ENCODE peak calls at places on chromosomes 6 and 20, in ten cellular contexts. One of them, this sample, is unnamed.

GRCh38 chr6:81750660-81751387 is 1.7 kb downstream of the TENT5A start:
- DNase-seq in lung: no peak
- DNase-seq in body of pancreas: no peak
- DNase-seq in small intestine: peak; percentile 32
- DNase-seq in breast epithelium: no peak
- DNase-seq in WERI-Rb-1: no peak
- DNase-seq in A549: no peak
- DNase-seq in AG04450: no peak
- DNase-seq in heart right ventricle: no peak
- DNase-seq in GM23248: peak; percentile 65
- DNase-seq in this sample: no peak

GRCh38 chr20:17601957-17602356 is 32.1 kb downstream of the DSTN start:
- DNase-seq in GM23248: no peak
- DNase-seq in body of pancreas: no peak
- DNase-seq in breast epithelium: no peak
- DNase-seq in AG04450: no peak
- DNase-seq in lung: no peak
- DNase-seq in small intestine: no peak
- DNase-seq in WERI-Rb-1: no peak
- DNase-seq in A549: no peak
- DNase-seq in heart right ventricle: no peak
- DNase-seq in this sample: no peak

GRCh38 chr6:24935753-24936152 is at the start of gene RIPOR2:
- DNase-seq in GM23248: no peak
- DNase-seq in WERI-Rb-1: no peak
- DNase-seq in AG04450: no peak
- DNase-seq in small intestine: peak; percentile 16
- DNase-seq in breast epithelium: no peak
- DNase-seq in A549: no peak
- DNase-seq in heart right ventricle: peak; percentile 25
- DNase-seq in body of pancreas: peak; percentile 21
- DNase-seq in lung: peak; percentile 46
- DNase-seq in this sample: no peak

GRCh38 chr20:21173496-21174025 is 47.7 kb downstream of the KIZ start:
- DNase-seq in lung: no peak
- DNase-seq in heart right ventricle: no peak
- DNase-seq in breast epithelium: no peak
- DNase-seq in GM23248: peak; percentile 29
- DNase-seq in AG04450: no peak
- DNase-seq in A549: no peak
- DNase-seq in small intestine: no peak
- DNase-seq in body of pancreas: no peak
- DNase-seq in WERI-Rb-1: no peak
- DNase-seq in this sample: no peak

GRCh38 chr6:87483929-87484328 is 11.2 kb downstream of the SLC35A1 start:
- DNase-seq in lung: no peak
- DNase-seq in AG04450: no peak
- DNase-seq in A549: no peak
- DNase-seq in breast epithelium: no peak
- DNase-seq in small intestine: peak; percentile 64
- DNase-seq in body of pancreas: no peak
- DNase-seq in GM23248: peak; percentile 15
- DNase-seq in heart right ventricle: peak; percentile 18
- DNase-seq in WERI-Rb-1: peak; percentile 38
- DNase-seq in this sample: no peak

GRCh38 chr6:109826551-109826950 is 135.5 kb downstream of the FIG4 start:
- DNase-seq in WERI-Rb-1: no peak
- DNase-seq in GM23248: no peak
- DNase-seq in body of pancreas: no peak
- DNase-seq in lung: no peak
- DNase-seq in AG04450: no peak
- DNase-seq in heart right ventricle: no peak
- DNase-seq in breast epithelium: no peak
- DNase-seq in small intestine: no peak
- DNase-seq in A549: no peak
- DNase-seq in this sample: no peak

GRCh38 chr20:25254986-25255680 is 7.2 kb downstream of the PYGB start:
- DNase-seq in body of pancreas: peak; percentile 47
- DNase-seq in GM23248: peak; percentile 50
- DNase-seq in lung: peak; percentile 72
- DNase-seq in AG04450: no peak
- DNase-seq in breast epithelium: peak; percentile 79
- DNase-seq in A549: no peak
- DNase-seq in heart right ventricle: peak; percentile 59
- DNase-seq in small intestine: peak; percentile 75
- DNase-seq in WERI-Rb-1: peak; percentile 87
- DNase-seq in this sample: peak; percentile 70

GRCh38 chr20:40680560-40680959 is 8.5 kb downstream of the MAFB start:
- DNase-seq in GM23248: no peak
- DNase-seq in A549: no peak
- DNase-seq in body of pancreas: no peak
- DNase-seq in lung: no peak
- DNase-seq in small intestine: no peak
- DNase-seq in breast epithelium: no peak
- DNase-seq in WERI-Rb-1: no peak
- DNase-seq in AG04450: no peak
- DNase-seq in heart right ventricle: no peak
- DNase-seq in this sample: no peak

GRCh38 chr20:56890011-56890410 is 260.9 kb downstream of the TFAP2C start:
- DNase-seq in lung: no peak
- DNase-seq in small intestine: no peak
- DNase-seq in body of pancreas: no peak
- DNase-seq in AG04450: no peak
- DNase-seq in breast epithelium: no peak
- DNase-seq in A549: no peak
- DNase-seq in heart right ventricle: no peak
- DNase-seq in WERI-Rb-1: no peak
- DNase-seq in GM23248: no peak
- DNase-seq in this sample: no peak

GRCh38 chr20:64242797-64243475 is 12.6 kb upstream of the PCMTD2 start:
- DNase-seq in GM23248: no peak
- DNase-seq in body of pancreas: no peak
- DNase-seq in breast epithelium: peak; percentile 9
- DNase-seq in lung: no peak
- DNase-seq in small intestine: no peak
- DNase-seq in AG04450: no peak
- DNase-seq in A549: no peak
- DNase-seq in heart right ventricle: no peak
- DNase-seq in WERI-Rb-1: no peak
- DNase-seq in this sample: no peak

GRCh38 chr6:95917034-95917433 is 98.7 kb upstream of the FUT9 start:
- DNase-seq in A549: no peak
- DNase-seq in breast epithelium: no peak
- DNase-seq in small intestine: no peak
- DNase-seq in heart right ventricle: no peak
- DNase-seq in lung: no peak
- DNase-seq in GM23248: no peak
- DNase-seq in body of pancreas: no peak
- DNase-seq in WERI-Rb-1: no peak
- DNase-seq in AG04450: no peak
- DNase-seq in this sample: no peak

GRCh38 chr6:154510144-154510905 is at the start of gene CNKSR3:
- DNase-seq in lung: peak; percentile 90
- DNase-seq in small intestine: peak; percentile 79
- DNase-seq in AG04450: peak; percentile 93
- DNase-seq in WERI-Rb-1: peak; percentile 83
- DNase-seq in GM23248: peak; percentile 90
- DNase-seq in A549: peak; percentile 64
- DNase-seq in breast epithelium: peak; percentile 76
- DNase-seq in heart right ventricle: peak; percentile 84
- DNase-seq in body of pancreas: peak; percentile 97
- DNase-seq in this sample: peak; percentile 63

GRCh38 chr6:72219536-72219935 is 333.2 kb downstream of the RIMS1 start:
- DNase-seq in heart right ventricle: no peak
- DNase-seq in GM23248: no peak
- DNase-seq in breast epithelium: no peak
- DNase-seq in AG04450: no peak
- DNase-seq in WERI-Rb-1: no peak
- DNase-seq in A549: no peak
- DNase-seq in lung: no peak
- DNase-seq in body of pancreas: no peak
- DNase-seq in small intestine: no peak
- DNase-seq in this sample: no peak

GRCh38 chr6:89138173-89138572 is 7.7 kb upstream of the PM20D2 start:
- DNase-seq in small intestine: no peak
- DNase-seq in lung: no peak
- DNase-seq in AG04450: no peak
- DNase-seq in breast epithelium: no peak
- DNase-seq in GM23248: no peak
- DNase-seq in WERI-Rb-1: no peak
- DNase-seq in heart right ventricle: no peak
- DNase-seq in A549: no peak
- DNase-seq in body of pancreas: no peak
- DNase-seq in this sample: no peak

DNA sequence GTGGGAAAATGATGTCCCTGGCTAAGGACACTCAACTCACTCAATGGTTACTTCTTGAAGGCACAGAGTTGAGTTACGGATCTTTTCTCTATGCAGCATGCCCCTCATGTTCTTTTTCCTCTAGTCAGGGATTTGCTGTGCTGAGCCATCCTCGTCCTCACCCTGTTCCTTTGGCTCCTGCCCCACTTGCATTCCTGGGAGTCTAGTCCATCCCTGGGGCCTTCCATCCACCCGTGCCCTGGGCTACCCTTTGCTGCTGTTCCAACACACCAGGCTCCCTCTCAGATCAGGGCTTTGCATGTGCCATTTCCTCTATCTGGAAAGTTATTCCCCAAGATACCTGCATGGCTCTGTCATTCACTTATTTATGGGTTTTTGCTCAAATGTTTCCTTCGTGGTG is 13.3 kb upstream of the KCNG1 start:
- DNase-seq in GM23248: peak; percentile 63
- DNase-seq in breast epithelium: no peak
- DNase-seq in small intestine: no peak
- DNase-seq in body of pancreas: no peak
- DNase-seq in AG04450: no peak
- DNase-seq in heart right ventricle: no peak
- DNase-seq in lung: no peak
- DNase-seq in A549: no peak
- DNase-seq in WERI-Rb-1: no peak
- DNase-seq in this sample: no peak
- H3K27ac ChIP-seq in GM23248: peak overlapping the region; percentile 10
- H3K27ac ChIP-seq in breast epithelium: no peak overlapping the region
- H3K27ac ChIP-seq in small intestine: no peak overlapping the region
- H3K27ac ChIP-seq in body of pancreas: no peak overlapping the region
- H3K27ac ChIP-seq in AG04450: no peak overlapping the region
- H3K27ac ChIP-seq in heart right ventricle: no peak overlapping the region
- H3K27ac ChIP-seq in lung: no peak overlapping the region
- H3K27ac ChIP-seq in A549: peak overlapping the region; percentile 77
- H3K27ac ChIP-seq in WERI-Rb-1: no peak overlapping the region
- H3K27ac ChIP-seq in this sample: no peak overlapping the region

GRCh38 chr6:79117752-79118151 is 39.7 kb upstream of the PHIP start:
- DNase-seq in heart right ventricle: no peak
- DNase-seq in lung: no peak
- DNase-seq in small intestine: no peak
- DNase-seq in AG04450: no peak
- DNase-seq in A549: no peak
- DNase-seq in GM23248: no peak
- DNase-seq in body of pancreas: no peak
- DNase-seq in breast epithelium: no peak
- DNase-seq in WERI-Rb-1: no peak
- DNase-seq in this sample: no peak
- H3K27ac ChIP-seq in heart right ventricle: no peak overlapping the region
- H3K27ac ChIP-seq in lung: no peak overlapping the region
- H3K27ac ChIP-seq in small intestine: no peak overlapping the region
- H3K27ac ChIP-seq in AG04450: no peak overlapping the region
- H3K27ac ChIP-seq in A549: no peak overlapping the region
- H3K27ac ChIP-seq in GM23248: no peak overlapping the region
- H3K27ac ChIP-seq in body of pancreas: no peak overlapping the region
- H3K27ac ChIP-seq in breast epithelium: no peak overlapping the region
- H3K27ac ChIP-seq in WERI-Rb-1: no peak overlapping the region
- H3K27ac ChIP-seq in this sample: no peak overlapping the region

DNA sequence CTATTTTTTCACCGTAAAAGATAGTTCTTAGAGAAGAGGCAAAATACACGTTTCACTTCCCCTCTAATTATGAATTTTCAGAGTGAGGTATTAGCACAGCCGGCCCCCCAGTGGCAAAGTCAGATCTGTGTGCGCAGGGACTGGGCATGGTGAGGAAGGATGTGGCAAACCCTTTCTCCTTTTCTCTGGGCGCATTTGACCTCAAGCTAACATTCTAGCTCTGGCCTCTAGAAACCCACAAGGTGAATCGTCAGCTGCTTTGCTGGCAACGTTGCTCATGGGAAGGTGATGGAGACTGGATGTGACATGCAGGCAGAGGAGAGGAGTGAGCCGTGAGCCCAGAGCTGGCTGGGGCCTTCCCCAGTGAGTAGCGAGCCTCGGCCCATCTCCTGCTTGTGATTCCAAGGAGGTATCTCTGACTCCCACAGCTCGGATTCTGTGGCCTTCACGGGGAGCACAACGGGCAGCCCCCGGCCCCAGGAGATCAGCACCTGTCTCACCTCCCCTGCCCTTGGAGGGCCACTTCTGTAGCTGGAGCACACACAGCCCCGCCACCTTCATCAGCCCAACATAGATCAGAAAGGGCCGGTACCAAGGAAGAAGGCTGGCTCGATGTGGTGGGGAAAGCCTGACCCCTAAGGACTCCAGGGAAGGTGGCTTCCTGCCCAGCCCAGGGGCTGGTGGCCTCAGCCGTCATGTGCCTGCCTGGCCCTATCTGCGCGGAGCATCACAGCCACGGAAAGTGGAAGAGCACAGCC is 152.8 kb downstream of the TAF4 start:
- DNase-seq in GM23248: no peak
- DNase-seq in WERI-Rb-1: no peak
- DNase-seq in heart right ventricle: no peak
- DNase-seq in body of pancreas: no peak
- DNase-seq in lung: no peak
- DNase-seq in small intestine: no peak
- DNase-seq in breast epithelium: no peak
- DNase-seq in A549: no peak
- DNase-seq in AG04450: no peak
- DNase-seq in this sample: no peak
- H3K27ac ChIP-seq in GM23248: no peak overlapping the region
- H3K27ac ChIP-seq in WERI-Rb-1: no peak overlapping the region
- H3K27ac ChIP-seq in heart right ventricle: no peak overlapping the region
- H3K27ac ChIP-seq in body of pancreas: no peak overlapping the region
- H3K27ac ChIP-seq in lung: no peak overlapping the region
- H3K27ac ChIP-seq in small intestine: no peak overlapping the region
- H3K27ac ChIP-seq in breast epithelium: no peak overlapping the region
- H3K27ac ChIP-seq in A549: no peak overlapping the region
- H3K27ac ChIP-seq in AG04450: no peak overlapping the region
- H3K27ac ChIP-seq in this sample: no peak overlapping the region

GRCh38 chr20:23065438-23066201 is 16.1 kb upstream of the THBD start:
- DNase-seq in breast epithelium: no peak
- DNase-seq in WERI-Rb-1: no peak
- DNase-seq in GM23248: no peak
- DNase-seq in body of pancreas: no peak
- DNase-seq in A549: no peak
- DNase-seq in lung: no peak
- DNase-seq in small intestine: no peak
- DNase-seq in heart right ventricle: no peak
- DNase-seq in AG04450: no peak
- DNase-seq in this sample: no peak
- H3K27ac ChIP-seq in breast epithelium: no peak overlapping the region
- H3K27ac ChIP-seq in WERI-Rb-1: no peak overlapping the region
- H3K27ac ChIP-seq in GM23248: no peak overlapping the region
- H3K27ac ChIP-seq in body of pancreas: no peak overlapping the region
- H3K27ac ChIP-seq in A549: no peak overlapping the region
- H3K27ac ChIP-seq in lung: no peak overlapping the region
- H3K27ac ChIP-seq in small intestine: no peak overlapping the region
- H3K27ac ChIP-seq in heart right ventricle: no peak overlapping the region
- H3K27ac ChIP-seq in AG04450: no peak overlapping the region
- H3K27ac ChIP-seq in this sample: no peak overlapping the region

GRCh38 chr6:117545161-117545595 is 57.1 kb downstream of the GOPC start:
- DNase-seq in GM23248: no peak
- DNase-seq in heart right ventricle: no peak
- DNase-seq in WERI-Rb-1: no peak
- DNase-seq in small intestine: peak; percentile 35
- DNase-seq in AG04450: no peak
- DNase-seq in lung: no peak
- DNase-seq in body of pancreas: no peak
- DNase-seq in A549: no peak
- DNase-seq in breast epithelium: no peak
- DNase-seq in this sample: no peak
- H3K27ac ChIP-seq in GM23248: no peak overlapping the region
- H3K27ac ChIP-seq in heart right ventricle: no peak overlapping the region
- H3K27ac ChIP-seq in WERI-Rb-1: no peak overlapping the region
- H3K27ac ChIP-seq in small intestine: no peak overlapping the region
- H3K27ac ChIP-seq in AG04450: no peak overlapping the region
- H3K27ac ChIP-seq in lung: no peak overlapping the region
- H3K27ac ChIP-seq in body of pancreas: no peak overlapping the region
- H3K27ac ChIP-seq in A549: peak overlapping the region; percentile 88
- H3K27ac ChIP-seq in breast epithelium: no peak overlapping the region
- H3K27ac ChIP-seq in this sample: no peak overlapping the region